ENCODE peak calls at places on chromosomes 2 and 18, in ten cellular contexts. O is GM12865, V is left lung, N is PC-3, Y is H1, K is K562, B is cardiac muscle cell, W is stomach, E is heart right ventricle, P is RWPE2. D is an unnamed sample.
A peak's percentile ranks its signal among the peaks of the same experiment; 100 is the strongest.

GRCh38 chr2:35963344-35963743 is 392.2 kb upstream of the CRIM1 start:
- DNase-seq in E (no peak), K (no peak), W (no peak), P (no peak), Y (no peak), V (no peak), B (no peak), N (no peak), O (no peak), D (no peak)

GRCh38 chr2:27966466-27966865 is 75.9 kb downstream of the BABAM2 start:
- DNase-seq in W (no peak), O (no peak), Y (no peak), K (no peak), P (no peak), E (peak; percentile 21), B (peak; percentile 81), V (no peak), N (no peak), D (no peak)

GRCh38 chr2:215751200-215751910 is 262.0 kb downstream of the MREG start:
- DNase-seq in K (no peak), O (no peak), E (no peak), B (peak; percentile 78), V (no peak), Y (no peak), P (no peak), W (no peak), N (peak; percentile 94), D (peak; percentile 19)

GRCh38 chr2:108949316-108950299 is 39.4 kb downstream of the EDAR start:
- DNase-seq in P (no peak), B (peak; percentile 12), O (no peak), E (no peak), K (no peak), W (no peak), V (no peak), Y (no peak), N (no peak), D (no peak)

GRCh38 chr18:72542993-72543361 is 1.2 kb downstream of the CBLN2 start:
- DNase-seq in Y (no peak), N (no peak), K (no peak), O (no peak), B (no peak), W (no peak), P (no peak), E (no peak), V (no peak), D (no peak)

GRCh38 chr2:106195996-106196395 is 1.9 kb upstream of the UXS1 start:
- DNase-seq in K (no peak), B (no peak), N (no peak), Y (no peak), O (no peak), V (no peak), P (no peak), E (no peak), W (no peak), D (no peak)

GRCh38 chr2:47239119-47239969 is 84.2 kb upstream of the STPG4 start:
- DNase-seq in O (no peak), E (no peak), K (no peak), N (no peak), V (no peak), W (no peak), B (no peak), Y (no peak), P (no peak), D (no peak)

GRCh38 chr2:55948176-55948921 is 24.8 kb upstream of the EFEMP1 start:
- DNase-seq in N (peak; percentile 21), V (no peak), W (no peak), E (no peak), Y (no peak), K (no peak), B (peak; percentile 36), P (no peak), O (no peak), D (no peak)

GRCh38 chr18:22283397-22283796 is 114.0 kb downstream of the GATA6 start:
- DNase-seq in K (no peak), O (no peak), V (no peak), W (no peak), Y (no peak), B (peak; percentile 32), E (no peak), N (no peak), P (no peak), D (no peak)

GRCh38 chr2:60516383-60516811 is 37.1 kb downstream of the BCL11A start:
- DNase-seq in B (peak; percentile 90), V (no peak), P (no peak), K (no peak), Y (peak; percentile 34), E (no peak), N (peak; percentile 28), W (no peak), O (no peak), D (peak; percentile 37)

GRCh38 chr2:205086689-205087088 is 541.4 kb downstream of the PARD3B start:
- DNase-seq in E (no peak), P (no peak), V (no peak), O (no peak), W (no peak), N (no peak), K (no peak), Y (no peak), B (no peak), D (no peak)

GRCh38 chr18:63520053-63520452 is 22.1 kb upstream of the SERPINB12 start:
- DNase-seq in N (no peak), V (no peak), K (no peak), B (no peak), E (no peak), W (no peak), O (no peak), Y (no peak), P (no peak), D (no peak)

GRCh38 chr2:10839813-10840212 is 27.2 kb upstream of the PDIA6 start:
- DNase-seq in W (no peak), B (peak; percentile 46), P (no peak), E (no peak), O (no peak), K (no peak), Y (peak; percentile 67), N (peak; percentile 29), V (no peak), D (no peak)

GRCh38 chr2:239266436-239266770 is 134.4 kb downstream of the HDAC4 start:
- DNase-seq in N (no peak), B (no peak), K (no peak), O (no peak), E (no peak), V (no peak), P (no peak), W (peak; percentile 24), Y (no peak), D (no peak)

GRCh38 chr2:239268082-239268481 is 132.7 kb downstream of the HDAC4 start:
- DNase-seq in Y (no peak), V (no peak), K (no peak), W (peak; percentile 83), O (no peak), P (no peak), E (no peak), N (peak; percentile 39), B (no peak), D (no peak)

GRCh38 chr2:239268549-239268948 is 132.3 kb downstream of the HDAC4 start:
- DNase-seq in O (no peak), B (no peak), W (peak; percentile 14), N (no peak), P (no peak), E (no peak), K (no peak), V (no peak), Y (no peak), D (no peak)

GRCh38 chr2:239266779-239267410 is 133.9 kb downstream of the HDAC4 start:
- DNase-seq in O (peak; percentile 30), Y (no peak), K (no peak), E (no peak), V (no peak), W (peak; percentile 22), P (no peak), N (no peak), B (no peak), D (no peak)

GRCh38 chr2:239267411-239267941 is 133.3 kb downstream of the HDAC4 start:
- DNase-seq in O (peak; percentile 90), P (peak; percentile 65), Y (no peak), K (peak; percentile 69), W (peak; percentile 80), B (peak; percentile 91), E (peak; percentile 62), N (peak; percentile 80), V (no peak), D (no peak)
- H3K4me3 ChIP-seq in O (peak overlapping the region; percentile 28), P (no peak overlapping the region), Y (no peak overlapping the region), K (no peak overlapping the region), W (peak overlapping the region; percentile 30), B (no peak overlapping the region), E (no peak overlapping the region), N (no peak overlapping the region), V (peak overlapping the region; percentile 30), D (no peak overlapping the region)

GRCh38 chr2:192940767-192941166 is 746.0 kb upstream of the TMEFF2 start:
- DNase-seq in B (no peak), Y (no peak), V (no peak), K (no peak), W (no peak), P (no peak), O (no peak), N (no peak), E (no peak), D (no peak)
- TF ChIP-seq CTCF in B (no peak), Y (no peak), V (no peak), K (no peak), W (no peak), P (peak; percentile 16), O (peak; percentile 1), N (peak; percentile 29), E (no peak), D (no peak)

GRCh38 chr18:12906773-12907172 is 22.7 kb upstream of the PTPN2 start:
- DNase-seq in W (no peak), O (no peak), P (no peak), B (no peak), N (no peak), Y (no peak), K (no peak), V (no peak), E (no peak), D (no peak)

GRCh38 chr18:12904012-12904516 is 20.0 kb upstream of the PTPN2 start:
- DNase-seq in K (peak; percentile 72), W (no peak), O (no peak), N (no peak), Y (no peak), V (no peak), B (peak; percentile 54), E (peak; percentile 54), P (no peak), D (no peak)

GRCh38 chr18:12908706-12909105 is 24.7 kb upstream of the PTPN2 start:
- DNase-seq in K (no peak), Y (no peak), N (no peak), P (no peak), B (peak; percentile 27), E (no peak), V (no peak), O (no peak), W (no peak), D (peak; percentile 19)

GRCh38 chr18:12906119-12906518 is 22.1 kb upstream of the PTPN2 start:
- DNase-seq in P (no peak), V (no peak), B (no peak), Y (no peak), O (no peak), W (no peak), K (no peak), E (no peak), N (no peak), D (no peak)

GRCh38 chr18:12907258-12907925 is 23.4 kb upstream of the PTPN2 start:
- DNase-seq in V (no peak), Y (no peak), N (no peak), B (peak; percentile 60), K (peak; percentile 26), E (no peak), P (no peak), O (no peak), W (no peak), D (no peak)
- H3K4me3 ChIP-seq in V (no peak overlapping the region), Y (no peak overlapping the region), N (no peak overlapping the region), B (no peak overlapping the region), K (no peak overlapping the region), E (no peak overlapping the region), P (no peak overlapping the region), O (no peak overlapping the region), W (no peak overlapping the region), D (no peak overlapping the region)

GRCh38 chr18:50268022-50268747 is 1.9 kb upstream of the CFAP53 start:
- DNase-seq in P (no peak), K (no peak), W (peak; percentile 78), Y (peak; percentile 94), B (peak; percentile 80), V (peak; percentile 97), N (no peak), O (peak; percentile 95), E (peak; percentile 84), D (peak; percentile 35)
- TF ChIP-seq CTCF in P (peak; percentile 45), K (no peak), W (no peak), Y (peak; percentile 83), B (peak; percentile 85), V (peak; percentile 78), N (peak; percentile 29), O (peak; percentile 91), E (peak; percentile 79), D (peak; percentile 86)